ENCODE peak calls at places on chromosomes 4 and X, in seven cellular contexts. S is left cardiac atrium, Y is HFFc6, C is lower leg skin, L is NCI-H345, G is KBM-7, T is astrocyte of the hippocampus. I is an unnamed sample.

GRCh38 chr4:11599044-11599443 is 170.3 kb upstream of the HS3ST1 start:
- DNase-seq in S (no peak), C (no peak), Y (no peak), G (no peak), L (no peak), T (no peak), I (no peak)

GRCh38 chrX:132612990-132613564 is 124.2 kb upstream of the MBNL3 start:
- DNase-seq in T (peak), S (peak), L (peak), C (no peak), G (peak), Y (no peak), I (peak)

GRCh38 chr4:110533940-110534339 is 58.0 kb downstream of the ENPEP start:
- DNase-seq in Y (peak), S (no peak), L (peak), C (no peak), G (no peak), T (peak), I (no peak)

GRCh38 chr4:140755811-140756291 is 334 bp downstream of the TBC1D9 start:
- DNase-seq in G (peak), C (peak), L (peak), Y (peak), T (peak), S (peak), I (peak)

GRCh38 chr4:1462009-1462767 is 55.9 kb upstream of the NKX1-1 start:
- DNase-seq in L (no peak), Y (no peak), C (peak), S (no peak), T (no peak), G (no peak), I (no peak)

GRCh38 chrX:128287693-128288092 is 235.5 kb upstream of the ACTRT1 start:
- DNase-seq in C (no peak), S (no peak), G (no peak), Y (no peak), L (no peak), T (no peak), I (no peak)

GRCh38 chrX:132757066-132757623 is 201.3 kb downstream of the HS6ST2 start:
- DNase-seq in L (no peak), S (no peak), T (no peak), C (no peak), G (no peak), Y (no peak), I (no peak)

GRCh38 chr4:66852843-66853242 is 692.5 kb downstream of the CENPC start:
- DNase-seq in S (no peak), G (no peak), L (no peak), T (no peak), Y (no peak), C (no peak), I (no peak)

GRCh38 chr4:184345573-184345922 is 127.9 kb upstream of the ENPP6 start:
- DNase-seq in G (no peak), S (peak), C (no peak), Y (no peak), T (no peak), L (no peak), I (no peak)

GRCh38 chr4:26802790-26803189 is 57.9 kb upstream of the STIM2 start:
- DNase-seq in L (no peak), G (no peak), C (no peak), T (no peak), Y (no peak), S (no peak), I (no peak)

GRCh38 chrX:4239650-4240540 is 526.4 kb upstream of the PRKX start:
- DNase-seq in G (peak), L (no peak), T (no peak), C (no peak), S (no peak), Y (no peak), I (no peak)

GRCh38 chr4:153154010-153154975 is 50.0 kb upstream of the TRIM2 start:
- DNase-seq in C (no peak), Y (peak), T (peak), S (no peak), L (peak), G (peak), I (no peak)

GRCh38 chrX:39381446-39381845 is 580.2 kb downstream of the MID1IP1 start:
- DNase-seq in L (no peak), G (no peak), C (no peak), Y (no peak), T (no peak), S (no peak), I (no peak)

GRCh38 chr4:54658321-54659093 is 750 bp downstream of the KIT start:
- DNase-seq in S (peak), L (peak), Y (peak), T (peak), C (peak), G (peak), I (peak)

GRCh38 chr4:94577136-94577535 is 125.4 kb downstream of the PDLIM5 start:
- DNase-seq in Y (peak), G (no peak), L (peak), C (no peak), S (peak), T (peak), I (no peak)

GRCh38 chr4:58514299-58514698 is 1404.1 kb upstream of the IGFBP7 start:
- DNase-seq in C (no peak), G (no peak), S (no peak), Y (no peak), L (no peak), T (no peak), I (no peak)

GRCh38 chr4:128957459-128957858 is 135.9 kb downstream of the SCLT1 start:
- DNase-seq in T (no peak), C (no peak), L (no peak), Y (no peak), G (no peak), S (no peak), I (no peak)

GRCh38 chr4:64821612-64822011 is 412.4 kb upstream of the TECRL start:
- DNase-seq in L (no peak), G (no peak), C (no peak), S (no peak), Y (no peak), T (no peak), I (no peak)

GRCh38 chr4:141501931-141502330 is 134.5 kb upstream of the IL15 start:
- DNase-seq in S (no peak), G (no peak), Y (no peak), C (no peak), T (no peak), L (no peak), I (no peak)

GRCh38 chr4:93832097-93832496 is 3.5 kb downstream of the ATOH1 start:
- DNase-seq in S (no peak), G (no peak), C (no peak), T (no peak), Y (no peak), L (no peak), I (no peak)

GRCh38 chrX:69493766-69494165 is 10.4 kb upstream of the NALF2 start:
- DNase-seq in G (no peak), S (no peak), Y (no peak), L (no peak), C (no peak), T (no peak), I (no peak)

GRCh38 chrX:25025615-25026014 is 9.8 kb upstream of the ARX start:
- DNase-seq in C (no peak), S (no peak), Y (no peak), L (no peak), G (no peak), T (no peak), I (no peak)

GRCh38 chr4:184165291-184165690 is 52.4 kb downstream of the ENPP6 start:
- DNase-seq in T (peak), L (no peak), S (no peak), C (peak), Y (peak), G (no peak), I (no peak)

GRCh38 chrX:130125090-130125489 is 14.8 kb upstream of the ELF4 start:
- DNase-seq in S (peak), C (peak), G (no peak), T (no peak), L (no peak), Y (no peak), I (no peak)

GRCh38 chrX:71177327-71177726 is 32.7 kb downstream of the NLGN3 start:
- DNase-seq in Y (peak), T (no peak), L (no peak), G (no peak), S (no peak), C (no peak), I (no peak)

GRCh38 chrX:135256923-135257322 is 5.1 kb downstream of the ETDA start:
- DNase-seq in T (no peak), G (no peak), L (no peak), S (no peak), Y (no peak), C (no peak), I (no peak)

GRCh38 chrX:39450578-39450977 is 647.2 kb downstream of the BCOR start:
- DNase-seq in L (no peak), C (no peak), G (no peak), T (no peak), Y (no peak), S (no peak), I (no peak)

GRCh38 chr4:108714880-108715279 is 48.0 kb downstream of the ETNPPL start:
- DNase-seq in L (no peak), T (no peak), G (no peak), Y (no peak), C (no peak), S (no peak), I (no peak)

GRCh38 chrX:107940095-107940494 is 42.1 kb downstream of the TEX13B start:
- DNase-seq in Y (no peak), L (no peak), T (no peak), S (no peak), C (no peak), G (no peak), I (no peak)

GRCh38 chr4:38868055-38868965 is 704 bp downstream of the FAM114A1 start:
- DNase-seq in L (no peak), T (peak), Y (no peak), G (no peak), S (peak), C (peak), I (peak)